ENCODE peak calls at places on chromosomes 4 and X, in five cellular contexts. A is brain microvascular endothelial cell, G is GM12864, R is heart left ventricle, U is K562. B is an unnamed sample.

GRCh38 chrX:115364625-115365024 is 75.1 kb downstream of the LUZP4 start:
- DNase-seq in A (no peak), R (no peak), G (no peak), U (no peak), B (no peak)

GRCh38 chrX:96715412-96715940 is 30.8 kb downstream of the DIAPH2 start:
- DNase-seq in U (no peak), G (no peak), A (no peak), R (no peak), B (no peak)

GRCh38 chr4:169198167-169198566 is 72.6 kb downstream of the SH3RF1 start:
- DNase-seq in R (no peak), G (no peak), U (no peak), A (no peak), B (no peak)

GRCh38 chr4:101950258-101950979 is 159.9 kb downstream of the BANK1 start:
- DNase-seq in U (no peak), R (no peak), A (no peak), G (no peak), B (no peak)

GRCh38 chrX:78029663-78030062 is 60.2 kb upstream of the PGAM4 start:
- DNase-seq in U (no peak), R (no peak), G (no peak), A (peak), B (no peak)

GRCh38 chrX:2748171-2748814 is 3.5 kb upstream of the XG start:
- DNase-seq in U (no peak), G (no peak), A (no peak), R (no peak), B (no peak)

GRCh38 chr4:17786567-17786966 is 5.1 kb upstream of the FAM184B start:
- DNase-seq in U (no peak), A (no peak), R (no peak), G (no peak), B (no peak)

GRCh38 chrX:1673337-1673736 is 58.5 kb downstream of the ASMT start:
- DNase-seq in G (no peak), U (peak), A (no peak), R (no peak), B (peak)

GRCh38 chrX:71301195-71301924 is at the start of gene ITGB1BP2:
- DNase-seq in R (no peak), G (no peak), U (no peak), A (no peak), B (no peak)

GRCh38 chr4:53233396-53233795 is 132.5 kb downstream of the SCFD2 start:
- DNase-seq in A (no peak), U (no peak), G (no peak), R (no peak), B (no peak)

GRCh38 chr4:27684501-27685077 is 823.9 kb downstream of the STIM2 start:
- DNase-seq in R (peak), G (peak), U (no peak), A (peak), B (peak)
- TF ChIP-seq CTCF in R (peak), G (peak), U (peak), A (peak), B (peak)

GRCh38 chr4:113170115-113170817 is 120.8 kb downstream of the ANK2 start:
- DNase-seq in G (no peak), A (no peak), U (no peak), R (no peak), B (no peak)
- TF ChIP-seq CTCF in G (no peak), A (no peak), U (no peak), R (no peak), B (no peak)

DNA sequence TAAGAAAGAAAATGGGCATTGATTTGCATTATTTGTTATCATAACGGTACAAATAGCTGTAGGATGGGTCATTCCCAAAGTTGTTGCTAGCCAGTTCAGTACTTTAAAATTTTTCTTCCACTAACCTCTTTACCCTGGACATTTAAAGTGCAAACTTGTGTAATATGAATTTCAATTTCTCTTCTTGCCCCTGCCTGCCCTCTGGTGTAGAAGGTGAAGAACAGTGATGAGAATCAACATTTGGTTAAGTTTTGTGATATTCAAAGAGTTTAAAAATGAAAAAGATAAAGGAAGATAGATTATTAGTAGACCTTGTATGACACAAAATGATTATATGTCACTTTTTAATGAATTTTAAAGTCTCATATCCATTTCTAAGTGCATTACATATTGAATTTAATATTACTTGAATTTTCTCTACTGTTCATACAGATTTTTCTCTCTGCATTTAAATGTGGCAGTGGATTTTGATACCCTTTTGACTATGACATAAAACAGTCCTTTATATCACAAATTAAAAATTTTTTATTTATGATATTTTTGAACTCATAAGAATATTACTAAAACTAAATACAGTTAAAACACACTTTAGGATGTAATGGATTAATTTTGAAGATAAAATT is 337.7 kb downstream of the BMPR1B start:
- DNase-seq in A (peak), G (no peak), R (no peak), U (no peak), B (no peak)
- TF ChIP-seq CTCF in A (peak), G (peak), R (peak), U (peak), B (peak)

GRCh38 chr4:166836865-166837264 is 397.4 kb downstream of the SPOCK3 start:
- DNase-seq in A (no peak), U (no peak), G (no peak), R (no peak), B (no peak)

GRCh38 chr4:166838975-166839614 is 395.2 kb downstream of the SPOCK3 start:
- DNase-seq in A (no peak), G (no peak), R (no peak), U (no peak), B (peak)

GRCh38 chr4:166842795-166843261 is 391.5 kb downstream of the SPOCK3 start:
- DNase-seq in U (no peak), R (peak), G (no peak), A (no peak), B (no peak)

GRCh38 chr4:166839615-166840251 is 394.6 kb downstream of the SPOCK3 start:
- DNase-seq in U (no peak), G (peak), A (no peak), R (no peak), B (peak)
- TF ChIP-seq CTCF in U (no peak), G (peak), A (no peak), R (no peak), B (no peak)

GRCh38 chr4:110170861-110171260 is 27.6 kb downstream of the ELOVL6 start:
- DNase-seq in R (no peak), U (no peak), A (no peak), G (no peak), B (no peak)
- TF ChIP-seq CTCF in R (no peak), U (no peak), A (peak), G (no peak), B (no peak)

DNA sequence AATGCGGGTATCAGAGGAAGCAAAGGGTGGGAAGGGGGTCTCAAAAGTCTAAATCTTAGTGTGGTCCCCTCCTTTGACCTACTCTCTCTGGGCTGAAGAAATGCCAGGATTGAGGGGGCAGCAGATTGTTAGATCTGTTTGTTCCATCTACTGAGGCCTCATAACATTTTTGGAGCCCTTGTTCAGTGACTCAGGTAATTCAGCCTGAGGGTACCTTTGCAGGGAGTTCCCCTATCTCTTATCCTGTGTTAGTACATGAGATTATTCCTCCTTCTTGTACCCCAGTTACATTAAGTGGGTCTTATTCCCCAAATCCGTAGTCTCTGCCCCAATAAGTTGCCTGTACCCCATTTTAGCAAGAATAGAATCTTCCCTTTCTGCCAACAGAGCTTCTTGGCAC is 79.0 kb downstream of the RTL9 start:
- DNase-seq in G (no peak), U (no peak), A (no peak), R (no peak), B (no peak)
- TF ChIP-seq CTCF in G (no peak), U (no peak), A (no peak), R (no peak), B (no peak)

GRCh38 chr4:27000820-27001219 is 140.2 kb downstream of the STIM2 start:
- DNase-seq in R (no peak), A (no peak), U (no peak), G (no peak), B (no peak)
- TF ChIP-seq CTCF in R (no peak), A (peak), U (no peak), G (peak), B (peak)

B was measured in GM13977.